ENCODE peak calls at places on chromosome 22, in five cellular contexts. J is IMR-90, B is upper lobe of left lung, U is PC-3, G is tibial artery. F is an unnamed sample. For H3K36me3, the result is how much of the 10 kb centered on the place peaks cover.

GRCh38 chr22:20024225-20025087 is 3.5 kb downstream of the TANGO2 start:
- DNase-seq in J (no peak), B (no peak), U (no peak), G (no peak), F (no peak)

GRCh38 chr22:26389125-26389524 is 39.9 kb upstream of the ASPHD2 start:
- DNase-seq in B (no peak), G (no peak), U (no peak), J (no peak), F (no peak)

GRCh38 chr22:25953276-25953675 is 211.3 kb downstream of the MYO18B start:
- DNase-seq in B (no peak), U (no peak), G (no peak), J (no peak), F (no peak)

GRCh38 chr22:20011993-20012740 is 4.5 kb downstream of the ARVCF start:
- DNase-seq in J (no peak), G (no peak), U (no peak), B (no peak), F (no peak)

GRCh38 chr22:49956418-49956770 is 4.2 kb upstream of the PIM3 start:
- DNase-seq in U (no peak), G (no peak), J (no peak), B (peak), F (no peak)

GRCh38 chr22:30605449-30606110 is 1.4 kb upstream of the TCN2 start:
- DNase-seq in U (peak), G (peak), B (peak), J (peak), F (no peak)

GRCh38 chr22:48581206-48581766 is 1246.4 kb downstream of the BRD1 start:
- DNase-seq in G (no peak), B (no peak), J (no peak), U (no peak), F (no peak)

GRCh38 chr22:50260801-50261614 is 475 bp downstream of the MAPK12 start:
- DNase-seq in U (peak), B (no peak), J (peak), G (no peak), F (no peak)

GRCh38 chr22:35538801-35539321 is 1.8 kb upstream of the RASD2 start:
- DNase-seq in B (no peak), G (no peak), U (peak), J (no peak), F (no peak)

GRCh38 chr22:17132112-17132511 is 11.0 kb upstream of the TMEM121B start:
- DNase-seq in U (no peak), J (no peak), B (no peak), G (no peak), F (no peak)

GRCh38 chr22:35589071-35589735 is 27.9 kb downstream of the MB start:
- DNase-seq in J (peak), G (peak), B (peak), U (peak), F (no peak)

GRCh38 chr22:30204015-30204741 is 42.4 kb downstream of the LIF start:
- DNase-seq in B (no peak), U (no peak), G (no peak), J (no peak), F (no peak)

GRCh38 chr22:49587421-49587820 is 240.3 kb downstream of the BRD1 start:
- DNase-seq in B (no peak), J (no peak), U (no peak), G (no peak), F (no peak)

GRCh38 chr22:18154821-18155390 is 4.9 kb downstream of the USP18 start:
- DNase-seq in B (no peak), U (no peak), G (no peak), J (no peak), F (no peak)

GRCh38 chr22:49678137-49678841 is 149.4 kb downstream of the BRD1 start:
- DNase-seq in G (no peak), B (no peak), U (no peak), J (no peak), F (no peak)

GRCh38 chr22:49255154-49255553 is 572.5 kb downstream of the BRD1 start:
- DNase-seq in J (no peak), U (no peak), B (no peak), G (peak), F (no peak)

GRCh38 chr22:47630741-47631534 is 868.5 kb downstream of the TBC1D22A start:
- DNase-seq in G (no peak), B (no peak), J (no peak), U (no peak), F (no peak)

GRCh38 chr22:37171662-37172061 is 16.4 kb downstream of the C1QTNF6 start:
- DNase-seq in J (no peak), B (no peak), G (no peak), U (no peak), F (no peak)

GRCh38 chr22:26194877-26195276 is 25.6 kb downstream of the SEZ6L start:
- DNase-seq in B (no peak), G (no peak), U (no peak), J (no peak), F (no peak)

GRCh38 chr22:45181766-45182165 is 18.0 kb downstream of the NUP50 start:
- DNase-seq in J (no peak), U (no peak), G (no peak), B (no peak), F (no peak)
- H3K36me3 ChIP-seq in J (half or more), U (under half), G (half or more), B (half or more), F (half or more)

DNA sequence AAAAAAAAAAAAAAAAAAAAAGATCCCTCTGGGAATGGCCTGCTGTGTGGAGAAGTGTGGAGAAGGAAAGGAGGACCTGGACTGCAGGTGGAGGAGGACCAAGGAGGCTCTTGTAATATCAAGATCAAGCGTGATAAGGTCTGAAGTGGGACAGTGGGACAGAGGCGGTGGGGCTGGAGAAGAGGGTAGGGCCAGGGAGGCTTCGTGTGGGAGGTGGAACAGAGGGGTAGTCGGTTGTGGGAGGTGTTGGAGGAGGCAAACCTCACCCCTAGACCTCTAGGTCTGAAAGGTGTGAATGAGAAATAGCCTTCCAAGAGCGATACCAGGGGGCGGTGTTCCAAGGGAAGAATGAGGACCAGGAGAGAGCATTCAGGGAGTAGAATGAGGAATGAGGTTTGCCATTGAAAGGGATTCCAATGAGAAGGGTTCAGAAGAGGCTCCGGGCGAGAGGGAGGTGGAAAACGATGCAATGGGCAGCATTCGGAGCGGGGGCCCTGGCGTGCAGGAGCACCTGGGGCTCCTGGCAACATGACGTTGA is 44.2 kb downstream of the MCHR1 start:
- DNase-seq in J (no peak), G (no peak), U (no peak), B (no peak), F (no peak)
- TF ChIP-seq CTCF in J (no peak), G (no peak), U (no peak), B (no peak), F (no peak)

GRCh38 chr22:41539146-41540005 is 4.9 kb downstream of the POLR3H start:
- DNase-seq in G (no peak), J (no peak), U (no peak), B (no peak), F (no peak)
- H3K27ac ChIP-seq in G (no peak), J (no peak), U (no peak), B (no peak), F (no peak)

GRCh38 chr22:27874756-27875155 is 44.3 kb downstream of the PITPNB start:
- DNase-seq in U (no peak), J (no peak), B (no peak), G (no peak), F (no peak)

GRCh38 chr22:27875951-27876350 is 43.1 kb downstream of the PITPNB start:
- DNase-seq in J (no peak), B (no peak), G (no peak), U (no peak), F (no peak)

GRCh38 chr22:27879923-27880322 is 39.1 kb downstream of the PITPNB start:
- DNase-seq in U (peak), J (peak), B (no peak), G (no peak), F (no peak)

GRCh38 chr22:27876684-27877083 is 42.4 kb downstream of the PITPNB start:
- DNase-seq in G (no peak), J (peak), B (no peak), U (no peak), F (no peak)

GRCh38 chr22:27877501-27877900 is 41.6 kb downstream of the PITPNB start:
- DNase-seq in G (no peak), U (no peak), J (no peak), B (no peak), F (no peak)
- H3K36me3 ChIP-seq in G (under half), U (under half), J (under half), B (under half), F (under half)

DNA sequence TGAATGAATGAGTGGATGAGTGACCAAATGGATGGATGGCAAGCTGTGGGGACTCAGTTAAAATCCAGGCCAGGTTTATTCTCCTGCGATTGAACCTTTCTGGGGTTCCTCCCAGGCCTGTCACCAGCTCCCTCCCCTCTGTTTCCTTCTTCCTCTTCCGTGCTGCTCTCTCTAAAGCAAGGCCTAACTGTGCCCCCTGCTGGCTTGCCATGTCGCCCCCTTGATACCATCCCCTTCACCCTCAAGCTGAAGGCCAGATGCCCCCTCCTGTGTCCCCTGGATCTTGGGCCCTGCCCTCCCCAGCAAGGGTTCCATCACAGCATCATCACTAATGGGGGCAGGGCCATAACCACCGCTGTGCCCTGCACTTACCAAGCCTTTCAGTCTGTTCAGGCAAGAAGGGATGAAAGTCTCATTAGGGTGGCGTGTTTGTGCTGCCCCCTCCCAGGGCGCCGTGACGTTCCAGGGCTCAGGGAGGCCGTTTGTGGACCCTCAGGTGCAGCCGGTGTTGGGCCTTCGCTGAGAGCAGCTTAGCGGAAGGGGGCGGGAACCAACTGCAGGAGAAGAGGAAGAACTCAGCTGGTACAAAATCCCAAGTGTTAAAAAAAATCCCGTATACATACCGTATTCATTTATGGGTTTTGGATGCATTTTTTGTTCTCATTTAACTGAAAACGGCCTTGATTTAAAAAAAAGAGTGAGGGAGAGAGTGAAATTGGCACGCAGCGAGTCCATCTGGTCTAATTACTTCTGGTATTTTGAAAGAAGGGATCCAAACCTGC is 69.9 kb downstream of the MPPED1 start:
- DNase-seq in B (no peak), J (no peak), U (no peak), G (no peak), F (no peak)
- TF ChIP-seq CTCF in B (no peak), J (no peak), U (peak), G (no peak), F (no peak)

GRCh38 chr22:21650823-21651520 is 8.9 kb downstream of the SDF2L1 start:
- DNase-seq in G (no peak), U (no peak), J (no peak), B (no peak), F (no peak)
- H3K27ac ChIP-seq in G (no peak), U (no peak), J (no peak), B (no peak), F (no peak)

GRCh38 chr22:38485783-38486182 is 17.9 kb downstream of the KDELR3 start:
- DNase-seq in B (peak), J (no peak), G (no peak), U (no peak), F (no peak)

GRCh38 chr22:38489142-38489541 is 17.0 kb downstream of the DDX17 start:
- DNase-seq in U (no peak), G (no peak), B (no peak), J (no peak), F (no peak)

GRCh38 chr22:38489561-38490133 is 16.5 kb downstream of the DDX17 start:
- DNase-seq in J (no peak), B (no peak), G (no peak), U (no peak), F (no peak)

GRCh38 chr22:38490475-38490874 is 15.6 kb downstream of the DDX17 start:
- DNase-seq in B (no peak), G (no peak), U (no peak), J (no peak), F (no peak)

DNA sequence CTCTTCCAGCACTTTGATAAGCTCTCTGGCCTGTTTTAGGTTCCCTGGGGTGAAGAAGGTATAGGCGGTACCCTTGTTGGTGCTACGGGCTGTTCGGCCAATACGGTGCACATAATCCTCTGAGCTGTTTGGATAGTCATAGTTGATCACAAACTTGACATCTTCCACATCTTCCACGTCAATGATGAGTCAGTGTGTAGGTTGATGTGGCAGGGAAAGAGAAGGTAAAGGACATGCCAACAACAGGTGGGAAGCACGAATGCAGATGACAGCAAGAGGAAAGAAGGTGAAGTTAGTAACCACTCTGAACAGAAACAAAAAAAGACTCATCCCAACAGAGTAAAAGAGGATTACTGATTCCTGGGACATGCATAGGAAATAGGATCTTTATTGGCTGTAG is 18.2 kb downstream of the DDX17 start:
- DNase-seq in U (no peak), J (no peak), G (no peak), B (no peak), F (no peak)
- H3K36me3 ChIP-seq in U (half or more), J (half or more), G (half or more), B (half or more), F (half or more)

GRCh38 chr22:23095467-23096342 is 25.4 kb downstream of the GNAZ start:
- DNase-seq in G (no peak), J (no peak), B (no peak), U (no peak), F (no peak)

GRCh38 chr22:23094260-23094659 is 23.9 kb downstream of the GNAZ start:
- DNase-seq in U (no peak), B (no peak), J (no peak), G (no peak), F (no peak)

GRCh38 chr22:23092217-23092955 is 22.1 kb downstream of the GNAZ start:
- DNase-seq in J (no peak), B (no peak), G (no peak), U (no peak), F (no peak)

GRCh38 chr22:23093090-23093788 is 22.9 kb downstream of the GNAZ start:
- DNase-seq in J (no peak), U (no peak), G (no peak), B (no peak), F (no peak)

DNA sequence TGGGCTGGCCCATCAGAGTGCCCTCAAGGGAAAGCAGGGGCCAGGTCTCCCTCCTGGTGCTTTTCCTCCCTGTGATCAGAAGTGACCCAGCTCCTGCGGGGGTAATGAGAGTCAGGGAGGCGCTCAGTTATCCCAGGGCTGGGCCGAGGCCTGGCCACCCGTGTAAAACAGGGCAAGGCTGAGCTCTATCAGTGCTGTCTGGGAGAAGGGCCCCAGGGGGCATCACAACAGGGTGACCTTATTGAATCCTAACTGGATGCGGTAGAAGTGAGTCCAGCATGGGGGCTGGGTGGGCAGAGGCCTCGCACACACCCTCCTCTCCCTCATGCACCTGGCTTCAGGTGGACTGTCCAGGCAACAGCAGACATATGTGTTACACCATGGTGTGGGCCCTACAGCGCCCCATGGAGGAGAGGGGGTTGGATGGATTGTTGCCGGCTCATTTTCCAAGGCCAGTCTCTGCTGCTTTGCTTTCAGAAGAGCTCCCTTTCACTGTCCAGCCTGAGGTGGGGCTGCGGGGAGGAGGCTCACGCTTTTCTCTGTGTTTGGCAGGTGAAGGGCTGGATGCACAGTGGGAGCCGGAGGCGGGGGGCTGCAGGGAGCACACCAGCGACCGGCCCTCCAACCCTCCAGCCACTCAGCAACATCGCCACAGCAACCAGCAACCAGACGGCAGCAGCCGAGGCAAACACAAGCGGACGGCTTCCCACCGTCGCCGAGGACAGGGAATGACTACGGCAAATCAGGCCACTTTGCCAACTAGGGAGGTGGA is 24.6 kb downstream of the GNAZ start:
- DNase-seq in B (no peak), G (no peak), J (no peak), U (no peak), F (no peak)
- TF ChIP-seq CTCF in B (no peak), G (no peak), J (no peak), U (no peak), F (no peak)

DNA sequence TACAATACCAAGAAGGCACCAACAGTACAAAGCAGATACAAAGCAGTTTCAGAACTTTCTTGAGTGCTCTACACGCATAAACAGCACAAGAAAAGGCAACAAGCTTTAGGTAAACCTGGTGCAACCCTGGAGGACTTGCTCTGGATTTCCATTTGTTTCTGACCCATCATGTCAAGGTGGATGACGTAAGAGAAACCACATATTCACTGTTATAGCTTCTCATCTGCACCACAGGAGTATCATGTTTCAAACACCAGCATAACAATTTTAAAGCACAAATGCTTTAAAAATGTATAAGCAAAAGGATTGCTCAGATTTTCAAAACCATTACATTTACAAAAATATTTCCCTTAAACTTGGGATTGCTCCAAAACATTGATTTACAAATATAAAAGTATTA is 25.0 kb upstream of the YPEL1 start:
- DNase-seq in B (no peak), J (peak), U (peak), G (no peak), F (no peak)
- H3K27ac ChIP-seq in B (no peak), J (no peak), U (no peak), G (no peak), F (no peak)

F was measured in esophagus squamous epithelium.